ENCODE peak calls at places on chromosome 1, in nine cellular contexts. E is BE2C; B is neural crest cell; D is ascending aorta; T is ovary; K is lower lobe of right lung; Q is cardiac fibroblast; C is fibroblast of pulmonary artery; S is CD4-positive, alpha-beta T cell. U is an unnamed sample.

GRCh38 chr1:118928739-118929554 is 59.2 kb downstream of the TBX15 start:
- DNase-seq in E (no peak), B (peak), D (no peak), T (no peak), K (no peak), Q (peak), C (peak), S (no peak), U (no peak)

GRCh38 chr1:32989160-32989894 is 24.7 kb upstream of the RNF19B start:
- DNase-seq in E (no peak), B (no peak), D (peak), T (peak), K (peak), Q (peak), C (peak), S (no peak), U (no peak)

GRCh38 chr1:32948082-32948722 is 16.4 kb downstream of the RNF19B start:
- DNase-seq in E (no peak), B (no peak), D (no peak), T (no peak), K (no peak), Q (no peak), C (no peak), S (no peak), U (no peak)

GRCh38 chr1:157233131-157233530 is 94.9 kb upstream of the ETV3 start:
- DNase-seq in E (no peak), B (no peak), D (no peak), T (no peak), K (no peak), Q (no peak), C (no peak), S (no peak), U (no peak)

GRCh38 chr1:179393721-179394120 is 27.9 kb downstream of the AXDND1 start:
- DNase-seq in E (no peak), B (no peak), D (no peak), T (no peak), K (no peak), Q (no peak), C (no peak), S (no peak), U (no peak)

GRCh38 chr1:145985502-145986439 is 10.6 kb downstream of the TXNIP start:
- DNase-seq in E (no peak), B (no peak), D (peak), T (no peak), K (peak), Q (peak), C (peak), S (no peak), U (no peak)

GRCh38 chr1:226100436-226101347 is 38.2 kb downstream of the H3-3A start:
- DNase-seq in E (peak), B (no peak), D (no peak), T (no peak), K (peak), Q (peak), C (peak), S (no peak), U (no peak)

GRCh38 chr1:108961198-108961597 is 2.1 kb downstream of the CLCC1 start:
- DNase-seq in E (no peak), B (no peak), D (no peak), T (no peak), K (no peak), Q (no peak), C (no peak), S (no peak), U (no peak)

GRCh38 chr1:58739851-58740466 is 40.1 kb upstream of the MYSM1 start:
- DNase-seq in E (peak), B (peak), D (no peak), T (no peak), K (no peak), Q (peak), C (peak), S (no peak), U (no peak)

GRCh38 chr1:232139444-232139843 is 490.5 kb downstream of the SIPA1L2 start:
- DNase-seq in E (no peak), B (no peak), D (no peak), T (no peak), K (no peak), Q (no peak), C (no peak), S (no peak), U (no peak)

GRCh38 chr1:183180213-183180612 is 5.9 kb upstream of the LAMC2 start:
- DNase-seq in E (peak), B (no peak), D (peak), T (peak), K (no peak), Q (peak), C (peak), S (no peak), U (no peak)

GRCh38 chr1:183180634-183181056 is 5.4 kb upstream of the LAMC2 start:
- DNase-seq in E (no peak), B (no peak), D (peak), T (no peak), K (no peak), Q (peak), C (peak), S (no peak), U (no peak)

GRCh38 chr1:183191833-183192232 is 5.8 kb downstream of the LAMC2 start:
- DNase-seq in E (no peak), B (no peak), D (no peak), T (no peak), K (no peak), Q (peak), C (peak), S (no peak), U (no peak)

GRCh38 chr1:183186820-183187219 is 756 bp downstream of the LAMC2 start:
- DNase-seq in E (no peak), B (no peak), D (no peak), T (no peak), K (no peak), Q (no peak), C (no peak), S (no peak), U (no peak)

DNA sequence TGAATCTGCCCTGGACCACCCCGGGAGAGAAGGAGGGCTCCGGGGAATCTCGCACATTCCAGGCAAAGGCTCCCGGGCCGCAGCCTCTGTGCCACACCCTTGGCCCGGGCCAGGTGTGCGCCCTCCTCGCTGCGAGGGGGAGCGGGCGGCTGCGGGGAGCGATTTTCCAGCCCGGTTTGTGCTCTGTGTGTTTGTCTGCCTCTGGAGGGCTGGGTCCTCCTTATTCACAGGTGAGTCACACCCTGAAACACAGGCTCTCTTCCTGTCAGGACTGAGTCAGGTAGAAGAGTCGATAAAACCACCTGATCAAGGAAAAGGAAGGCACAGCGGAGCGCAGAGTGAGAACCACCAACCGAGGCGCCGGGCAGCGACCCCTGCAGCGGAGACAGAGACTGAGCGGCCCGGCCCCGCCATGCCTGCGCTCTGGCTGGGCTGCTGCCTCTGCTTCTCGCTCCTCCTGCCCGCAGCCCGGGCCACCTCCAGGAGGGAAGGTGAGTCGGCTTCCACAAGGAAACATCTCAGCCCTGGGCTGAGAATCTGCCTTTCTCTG is at the start of gene LAMC2:
- DNase-seq in E (peak), B (peak), D (no peak), T (peak), K (peak), Q (peak), C (no peak), S (no peak), U (no peak)
- TF ChIP-seq CTCF in E (peak), B (peak), D (peak), T (no peak), K (peak), Q (no peak), C (no peak), S (no peak), U (no peak)

GRCh38 chr1:150974580-150975478 is at the start of gene CERS2:
- DNase-seq in E (peak), B (peak), D (peak), T (peak), K (peak), Q (peak), C (peak), S (peak), U (peak)

GRCh38 chr1:150976401-150976821 is 1.8 kb upstream of the CERS2 start:
- DNase-seq in E (no peak), B (no peak), D (no peak), T (no peak), K (no peak), Q (no peak), C (no peak), S (no peak), U (no peak)

GRCh38 chr1:150979007-150979722 is 2.9 kb upstream of the ANXA9 start:
- DNase-seq in E (peak), B (peak), D (peak), T (peak), K (peak), Q (peak), C (peak), S (peak), U (peak)

GRCh38 chr1:150979723-150980056 is 2.4 kb upstream of the ANXA9 start:
- DNase-seq in E (no peak), B (no peak), D (no peak), T (no peak), K (no peak), Q (no peak), C (no peak), S (no peak), U (no peak)

DNA sequence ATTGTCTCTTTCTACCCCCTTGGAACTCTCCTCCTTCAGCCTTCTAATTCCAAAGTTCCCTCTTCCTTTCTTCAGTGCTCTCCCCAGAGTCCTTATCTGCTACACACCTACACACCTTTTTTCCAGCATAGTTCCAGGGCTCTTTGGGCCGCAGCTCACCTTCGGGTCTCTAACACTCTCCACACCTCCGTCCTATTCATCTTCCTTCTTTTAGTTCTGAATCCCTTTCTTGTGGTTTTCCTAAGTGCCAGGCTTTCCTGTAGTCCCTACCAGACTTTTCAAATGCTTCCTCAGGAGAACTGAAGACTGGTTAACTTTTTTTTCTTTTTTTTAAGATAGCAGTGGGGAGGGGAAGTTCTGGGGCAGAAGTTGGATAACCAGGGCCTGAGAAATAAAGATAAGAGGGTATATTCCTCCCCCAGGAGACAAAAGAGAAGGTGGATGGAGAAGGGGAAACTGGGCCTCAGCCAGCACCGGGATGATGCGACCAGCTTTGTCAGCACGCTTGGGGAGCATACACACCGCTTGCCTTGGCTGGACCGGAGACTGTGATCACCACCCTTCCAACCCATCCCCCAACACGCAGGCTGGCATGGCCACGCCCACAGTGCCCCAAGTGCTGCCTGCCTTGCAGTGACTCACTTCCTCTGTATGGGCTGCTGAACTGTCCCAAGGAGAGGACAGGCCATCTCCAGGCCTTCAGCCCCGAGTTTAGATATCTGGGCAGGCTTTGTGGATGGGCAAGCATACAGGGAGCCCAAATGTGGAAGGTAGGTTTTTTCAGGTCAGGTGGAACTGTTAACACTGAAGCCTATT is 2.5 kb upstream of the CERS2 start:
- DNase-seq in E (peak), B (no peak), D (peak), T (peak), K (peak), Q (peak), C (no peak), S (peak), U (peak)
- TF ChIP-seq CTCF in E (no peak), B (no peak), D (no peak), T (no peak), K (no peak), Q (no peak), C (no peak), S (no peak), U (no peak)

DNA sequence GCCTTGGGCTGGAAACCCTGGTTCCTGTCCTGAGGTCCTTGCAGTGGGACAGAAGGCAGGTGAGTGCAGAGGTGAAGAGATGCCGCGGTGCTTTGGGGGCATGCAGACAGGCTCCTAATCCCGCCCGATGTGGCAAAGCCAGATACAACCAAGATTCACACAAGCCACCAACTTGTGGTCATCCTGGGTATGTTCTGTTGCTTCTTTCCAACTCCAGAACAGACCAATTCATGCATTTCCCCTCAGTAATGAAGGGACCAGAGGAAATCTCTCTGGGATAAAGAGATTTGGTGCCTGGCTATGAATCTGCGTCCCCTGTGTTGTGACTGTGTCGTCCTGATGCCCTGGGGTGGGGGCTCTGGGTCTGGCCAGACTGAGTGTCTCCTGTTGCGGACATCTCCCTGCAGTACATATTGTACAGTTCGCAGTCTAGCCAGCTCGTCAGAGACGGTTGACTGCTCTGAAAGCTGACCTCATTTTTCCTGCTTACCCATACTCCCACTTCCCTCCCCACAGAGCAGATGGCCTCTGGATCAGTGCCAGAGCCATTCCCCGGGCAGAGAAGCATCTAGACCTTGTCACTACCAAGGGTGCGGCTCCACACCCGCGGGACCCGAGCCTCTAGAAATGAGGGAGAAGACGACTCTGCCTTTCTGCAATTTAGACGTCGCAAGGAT is 216.3 kb downstream of the KIF26B start:
- DNase-seq in E (peak), B (no peak), D (no peak), T (no peak), K (no peak), Q (peak), C (peak), S (no peak), U (no peak)
- TF ChIP-seq CTCF in E (peak), B (no peak), D (no peak), T (no peak), K (no peak), Q (no peak), C (no peak), S (no peak), U (no peak)

DNA sequence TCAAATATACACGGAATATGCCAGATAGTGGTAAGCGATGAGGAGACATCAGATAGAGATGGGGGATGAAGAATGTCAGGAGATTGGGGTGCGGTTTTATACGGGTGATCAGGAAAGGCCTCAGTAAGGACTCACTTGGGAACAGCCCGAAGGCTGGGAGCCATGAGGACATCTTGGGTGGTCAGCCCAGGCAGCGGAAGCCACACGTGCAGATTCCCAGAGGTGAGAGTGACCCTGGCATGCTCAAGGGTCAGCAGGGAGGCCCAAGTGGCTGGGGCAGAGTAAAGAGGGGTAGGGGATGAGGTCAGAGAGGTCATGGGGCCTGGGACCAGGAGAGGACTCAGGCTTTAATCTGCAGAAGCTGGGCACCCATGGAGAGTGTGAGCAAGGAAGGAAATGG is 106.6 kb downstream of the MATN1 start:
- DNase-seq in E (no peak), B (no peak), D (no peak), T (no peak), K (no peak), Q (no peak), C (no peak), S (no peak), U (no peak)
- TF ChIP-seq CTCF in E (no peak), B (no peak), D (no peak), T (no peak), K (no peak), Q (no peak), C (no peak), S (no peak), U (no peak)

GRCh38 chr1:243903023-243903422 is 53.0 kb upstream of the AKT3 start:
- DNase-seq in E (no peak), B (no peak), D (no peak), T (no peak), K (no peak), Q (no peak), C (no peak), S (no peak), U (no peak)
- TF ChIP-seq CTCF in E (no peak), B (no peak), D (no peak), T (no peak), K (no peak), Q (no peak), C (no peak), S (no peak), U (no peak)